ENCODE peak calls at places on chromosomes 2 and 18, in four cellular contexts. O is adrenal gland, G is HCT116, U is ovary. K is an unnamed sample.

GRCh38 chr2:180124273-180124881 is 117.3 kb upstream of the CWC22 start:
- DNase-seq in U (no peak), O (no peak), G (peak), K (peak)

GRCh38 chr2:208064220-208064951 is 39.1 kb upstream of the PLEKHM3 start:
- DNase-seq in U (no peak), G (no peak), O (no peak), K (peak)

GRCh38 chr2:145753209-145753608 is 1233.3 kb upstream of the ZEB2 start:
- DNase-seq in O (no peak), U (no peak), G (no peak), K (no peak)

GRCh38 chr2:126664234-126664633 is 8.3 kb downstream of the GYPC start:
- DNase-seq in U (no peak), G (no peak), O (no peak), K (peak)

GRCh38 chr2:176136375-176137248 is 7.1 kb downstream of the HOXD8 start:
- DNase-seq in G (no peak), O (peak), U (peak), K (no peak)

GRCh38 chr2:208584387-208584965 is 177.9 kb downstream of the PTH2R start:
- DNase-seq in U (no peak), G (no peak), O (no peak), K (no peak)

GRCh38 chr2:160570386-160570785 is 76.8 kb upstream of the RBMS1 start:
- DNase-seq in O (peak), G (no peak), U (no peak), K (no peak)

GRCh38 chr18:79579807-79580480 is 99.7 kb upstream of the CTDP1 start:
- DNase-seq in U (no peak), G (no peak), O (no peak), K (no peak)

GRCh38 chr18:51195602-51196115 is 1.8 kb downstream of the MEX3C start:
- DNase-seq in G (peak), U (no peak), O (peak), K (peak)

GRCh38 chr2:171319164-171319810 is 114.5 kb downstream of the METTL8 start:
- DNase-seq in G (no peak), U (no peak), O (no peak), K (no peak)

GRCh38 chr2:109369671-109370191 is 240.7 kb downstream of the SH3RF3 start:
- DNase-seq in O (no peak), U (peak), G (no peak), K (no peak)

GRCh38 chr2:156436477-156437085 is 402 bp downstream of the GPD2 start:
- DNase-seq in G (no peak), O (peak), U (no peak), K (peak)

GRCh38 chr2:85935746-85936208 is 47.0 kb upstream of the ST3GAL5 start:
- DNase-seq in G (peak), O (peak), U (no peak), K (no peak)

GRCh38 chr2:161165266-161165665 is 5.0 kb downstream of the TANK start:
- DNase-seq in U (no peak), O (no peak), G (no peak), K (no peak)

GRCh38 chr2:118374974-118375745 is 286.9 kb downstream of the INSIG2 start:
- DNase-seq in U (no peak), O (no peak), G (no peak), K (no peak)

GRCh38 chr2:109479804-109480203 is 134.0 kb downstream of the SEPTIN10 start:
- DNase-seq in U (no peak), G (no peak), O (no peak), K (no peak)

GRCh38 chr2:130152816-130153595 is 8.1 kb upstream of the CCDC74B start:
- DNase-seq in U (no peak), O (no peak), G (no peak), K (no peak)

GRCh38 chr18:77099501-77100370 is 32.8 kb downstream of the MBP start:
- DNase-seq in O (no peak), U (no peak), G (no peak), K (no peak)

GRCh38 chr2:200405599-200406298 is 99.3 kb downstream of the SPATS2L start:
- DNase-seq in G (peak), O (no peak), U (no peak), K (no peak)

GRCh38 chr2:225233234-225233633 is 166.3 kb upstream of the NYAP2 start:
- DNase-seq in O (no peak), G (no peak), U (no peak), K (no peak)

GRCh38 chr2:67567866-67568265 is 170.7 kb downstream of the ETAA1 start:
- DNase-seq in O (no peak), G (no peak), U (no peak), K (no peak)

GRCh38 chr2:222452422-222452950 is 28.1 kb downstream of the SGPP2 start:
- DNase-seq in O (no peak), G (no peak), U (no peak), K (no peak)

GRCh38 chr2:218392891-218393462 is 6.7 kb upstream of the CTDSP1 start:
- DNase-seq in U (no peak), G (no peak), O (no peak), K (no peak)

GRCh38 chr2:51510298-51510697 is 478.4 kb upstream of the NRXN1 start:
- DNase-seq in O (no peak), U (no peak), G (no peak), K (no peak)

GRCh38 chr2:218039171-218039570 is 29.9 kb upstream of the RUFY4 start:
- DNase-seq in O (no peak), G (no peak), U (no peak), K (no peak)

GRCh38 chr2:217356795-217357194 is 496.9 kb upstream of the TNP1 start:
- DNase-seq in O (peak), U (peak), G (no peak), K (no peak)

GRCh38 chr18:27609221-27609620 is 424.1 kb upstream of the CHST9 start:
- DNase-seq in O (no peak), U (no peak), G (no peak), K (no peak)

GRCh38 chr2:148300534-148300933 is 279.6 kb downstream of the MBD5 start:
- DNase-seq in O (no peak), U (no peak), G (no peak), K (no peak)

GRCh38 chr2:54836477-54836876 is 113.0 kb downstream of the EML6 start:
- DNase-seq in G (no peak), U (no peak), O (no peak), K (no peak)

GRCh38 chr18:79784965-79785770 is 12.6 kb upstream of the KCNG2 start:
- DNase-seq in G (no peak), U (no peak), O (no peak), K (no peak)

GRCh38 chr18:55607763-55608162 is 19.8 kb upstream of the TCF4 start:
- DNase-seq in O (no peak), G (no peak), U (no peak), K (no peak)

GRCh38 chr2:235570256-235570655 is 76.4 kb downstream of the AGAP1 start:
- DNase-seq in U (no peak), G (no peak), O (no peak), K (no peak)

GRCh38 chr18:23970161-23971153 is 44.1 kb upstream of the TTC39C start:
- DNase-seq in G (no peak), U (no peak), O (no peak), K (no peak)

GRCh38 chr2:80987466-80987865 is 682.9 kb upstream of the LRRTM1 start:
- DNase-seq in U (no peak), O (no peak), G (no peak), K (no peak)

GRCh38 chr18:77248873-77249582 is 620 bp upstream of the GALR1 start:
- DNase-seq in G (no peak), U (no peak), O (no peak), K (no peak)

GRCh38 chr18:11147962-11148654 is 1.3 kb downstream of the PIEZO2 start:
- DNase-seq in O (peak), G (no peak), U (no peak), K (no peak)

GRCh38 chr18:57542801-57543427 is 43.6 kb downstream of the FECH start:
- DNase-seq in G (no peak), U (no peak), O (no peak), K (no peak)

GRCh38 chr2:73931531-73932500 is 5.1 kb downstream of the DGUOK start:
- DNase-seq in G (no peak), O (no peak), U (no peak), K (no peak)

GRCh38 chr2:206983156-206983875 is 44.0 kb downstream of the CPO start:
- DNase-seq in U (no peak), O (peak), G (no peak), K (no peak)

GRCh38 chr2:206980413-206980812 is 41.1 kb downstream of the CPO start:
- DNase-seq in U (no peak), G (no peak), O (no peak), K (no peak)

GRCh38 chr2:206981089-206981674 is 41.9 kb downstream of the CPO start:
- DNase-seq in U (no peak), G (no peak), O (peak), K (no peak)

GRCh38 chr2:206982360-206982759 is 43.0 kb downstream of the CPO start:
- DNase-seq in U (no peak), O (no peak), G (no peak), K (no peak)

GRCh38 chr2:206981739-206982336 is 42.5 kb downstream of the CPO start:
- DNase-seq in U (peak), O (peak), G (peak), K (peak)
- TF ChIP-seq POLR2A in U (no peak), O (no peak), G (no peak), K (no peak)

GRCh38 chr2:100820346-100821254 is 661 bp downstream of the NPAS2 start:
- DNase-seq in O (no peak), G (no peak), U (no peak), K (no peak)
- TF ChIP-seq POLR2A in O (no peak), G (no peak), U (no peak), K (no peak)

DNA sequence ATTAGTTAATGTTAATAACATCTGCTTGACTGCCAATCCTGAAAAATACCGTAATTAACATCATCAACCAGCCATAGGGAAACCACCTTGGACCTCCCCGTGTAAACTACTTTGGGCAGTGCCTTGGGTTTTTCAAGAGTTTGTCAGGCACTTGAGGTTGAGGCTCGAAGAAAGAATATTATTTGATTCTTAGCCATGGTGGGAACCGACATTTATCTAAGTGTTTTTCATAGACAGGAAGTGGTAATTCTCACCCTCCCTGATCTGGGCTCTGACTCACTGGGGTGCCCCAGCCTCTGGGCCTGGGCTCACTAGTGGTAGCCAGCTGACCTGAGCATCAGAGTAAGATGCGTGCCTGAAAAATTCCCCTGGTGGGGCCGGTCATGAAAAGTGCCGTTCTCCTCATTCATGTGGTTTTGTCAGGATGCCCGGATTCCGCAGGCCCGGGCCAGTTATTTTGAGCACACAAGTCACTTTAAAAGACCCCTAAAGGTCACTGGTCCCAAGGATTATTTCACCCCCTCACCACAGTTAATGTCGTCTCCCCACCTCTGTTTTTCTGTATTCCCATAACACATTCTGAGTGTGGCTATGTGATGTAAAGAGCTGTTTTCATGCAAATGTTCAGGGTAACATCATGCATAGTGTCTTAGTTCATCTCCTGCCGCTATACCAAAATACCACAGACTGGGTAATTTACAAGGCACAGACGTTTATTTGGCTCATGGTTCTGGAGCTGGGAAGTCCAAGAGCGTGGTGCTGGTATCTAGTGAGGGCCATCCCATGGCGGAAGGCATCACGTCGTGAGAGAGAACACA is 21.6 kb upstream of the SPATA3 start:
- DNase-seq in U (no peak), O (no peak), G (no peak), K (no peak)
- TF ChIP-seq POLR2A in U (no peak), O (no peak), G (no peak), K (no peak)

DNA sequence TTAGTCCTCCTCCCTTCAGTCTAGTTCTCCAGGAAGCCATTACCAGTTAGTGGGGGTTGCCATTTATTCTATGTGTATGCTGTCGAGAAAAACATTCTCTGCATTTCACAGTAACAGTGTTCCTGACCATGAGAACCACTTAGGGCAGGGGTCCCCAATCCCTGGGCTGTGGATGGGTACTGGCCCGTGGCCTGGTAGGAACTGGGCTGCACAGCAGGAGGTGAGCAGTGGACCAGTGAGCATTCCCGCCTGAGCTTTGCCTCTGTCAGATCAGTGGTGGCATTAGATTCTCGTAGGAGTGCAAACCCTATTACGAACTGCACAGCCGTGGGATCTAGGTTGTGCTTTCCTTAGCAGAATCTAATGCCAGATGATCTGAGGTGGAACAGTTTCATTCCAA is 15.8 kb downstream of the ITGA4 start:
- DNase-seq in U (no peak), O (no peak), G (no peak), K (no peak)
- TF ChIP-seq POLR2A in U (no peak), O (no peak), G (no peak), K (no peak)

GRCh38 chr2:37083873-37084792 is at the start of the genes GPATCH11 and HEATR5B:
- DNase-seq in G (peak), O (peak), U (peak), K (peak)
- TF ChIP-seq POLR2A in G (peak), O (peak), U (peak), K (peak)